ENCODE peak calls at places on chromosomes 7 and 10, in seven cellular contexts. One of them, this sample, is unnamed.

GRCh38 chr7:81036871-81037270 is 118.0 kb upstream of the SEMA3C start:
- DNase-seq in left lobe of liver: no peak
- DNase-seq in B cell: no peak
- DNase-seq in CD4-positive, alpha-beta T cell: no peak
- DNase-seq in activated T-cell treated with anti-CD3 and anti-CD28 coated beads for 24 hours: no peak
- DNase-seq in activated CD8-positive, alpha-beta memory T cell treated with anti-CD3 and anti-CD28 coated beads for 48 hours: no peak
- DNase-seq in effector CD4-positive, alpha-beta T cell: no peak
- DNase-seq in this sample: no peak

GRCh38 chr7:43337191-43337590 is 224.7 kb downstream of the HECW1 start:
- DNase-seq in left lobe of liver: no peak
- DNase-seq in B cell: no peak
- DNase-seq in CD4-positive, alpha-beta T cell: no peak
- DNase-seq in activated T-cell treated with anti-CD3 and anti-CD28 coated beads for 24 hours: no peak
- DNase-seq in activated CD8-positive, alpha-beta memory T cell treated with anti-CD3 and anti-CD28 coated beads for 48 hours: no peak
- DNase-seq in effector CD4-positive, alpha-beta T cell: no peak
- DNase-seq in this sample: no peak

GRCh38 chr10:96417432-96417831 is 58.6 kb upstream of the OPALIN start:
- DNase-seq in left lobe of liver: no peak
- DNase-seq in B cell: no peak
- DNase-seq in CD4-positive, alpha-beta T cell: no peak
- DNase-seq in activated T-cell treated with anti-CD3 and anti-CD28 coated beads for 24 hours: no peak
- DNase-seq in activated CD8-positive, alpha-beta memory T cell treated with anti-CD3 and anti-CD28 coated beads for 48 hours: no peak
- DNase-seq in effector CD4-positive, alpha-beta T cell: no peak
- DNase-seq in this sample: no peak

GRCh38 chr10:69338547-69339450 is 60.5 kb downstream of the HK1 start:
- DNase-seq in left lobe of liver: no peak
- DNase-seq in B cell: no peak
- DNase-seq in CD4-positive, alpha-beta T cell: no peak
- DNase-seq in activated T-cell treated with anti-CD3 and anti-CD28 coated beads for 24 hours: no peak
- DNase-seq in activated CD8-positive, alpha-beta memory T cell treated with anti-CD3 and anti-CD28 coated beads for 48 hours: no peak
- DNase-seq in effector CD4-positive, alpha-beta T cell: no peak
- DNase-seq in this sample: no peak

GRCh38 chr10:120400601-120401000 is 56.4 kb upstream of the PLPP4 start:
- DNase-seq in left lobe of liver: no peak
- DNase-seq in B cell: no peak
- DNase-seq in CD4-positive, alpha-beta T cell: no peak
- DNase-seq in activated T-cell treated with anti-CD3 and anti-CD28 coated beads for 24 hours: no peak
- DNase-seq in activated CD8-positive, alpha-beta memory T cell treated with anti-CD3 and anti-CD28 coated beads for 48 hours: no peak
- DNase-seq in effector CD4-positive, alpha-beta T cell: no peak
- DNase-seq in this sample: no peak

GRCh38 chr10:32149257-32149955 is 93.2 kb upstream of the KIF5B start:
- DNase-seq in left lobe of liver: no peak
- DNase-seq in B cell: no peak
- DNase-seq in CD4-positive, alpha-beta T cell: no peak
- DNase-seq in activated T-cell treated with anti-CD3 and anti-CD28 coated beads for 24 hours: no peak
- DNase-seq in activated CD8-positive, alpha-beta memory T cell treated with anti-CD3 and anti-CD28 coated beads for 48 hours: no peak
- DNase-seq in effector CD4-positive, alpha-beta T cell: no peak
- DNase-seq in this sample: no peak

GRCh38 chr10:93947524-93947923 is 46.2 kb upstream of the PLCE1 start:
- DNase-seq in left lobe of liver: no peak
- DNase-seq in B cell: no peak
- DNase-seq in CD4-positive, alpha-beta T cell: no peak
- DNase-seq in activated T-cell treated with anti-CD3 and anti-CD28 coated beads for 24 hours: no peak
- DNase-seq in activated CD8-positive, alpha-beta memory T cell treated with anti-CD3 and anti-CD28 coated beads for 48 hours: no peak
- DNase-seq in effector CD4-positive, alpha-beta T cell: no peak
- DNase-seq in this sample: no peak

GRCh38 chr7:19015066-19015465 is 102.4 kb downstream of the TWIST1 start:
- DNase-seq in left lobe of liver: no peak
- DNase-seq in B cell: no peak
- DNase-seq in CD4-positive, alpha-beta T cell: no peak
- DNase-seq in activated T-cell treated with anti-CD3 and anti-CD28 coated beads for 24 hours: no peak
- DNase-seq in activated CD8-positive, alpha-beta memory T cell treated with anti-CD3 and anti-CD28 coated beads for 48 hours: no peak
- DNase-seq in effector CD4-positive, alpha-beta T cell: no peak
- DNase-seq in this sample: no peak

GRCh38 chr10:22318772-22319171 is 2.1 kb upstream of the BMI1 start:
- DNase-seq in left lobe of liver: no peak
- DNase-seq in B cell: no peak
- DNase-seq in CD4-positive, alpha-beta T cell: no peak
- DNase-seq in activated T-cell treated with anti-CD3 and anti-CD28 coated beads for 24 hours: no peak
- DNase-seq in activated CD8-positive, alpha-beta memory T cell treated with anti-CD3 and anti-CD28 coated beads for 48 hours: no peak
- DNase-seq in effector CD4-positive, alpha-beta T cell: no peak
- DNase-seq in this sample: no peak

GRCh38 chr7:139777304-139777890 is 401 bp downstream of the HIPK2 start:
- DNase-seq in left lobe of liver: no peak
- DNase-seq in B cell: no peak
- DNase-seq in CD4-positive, alpha-beta T cell: peak; percentile 29
- DNase-seq in activated T-cell treated with anti-CD3 and anti-CD28 coated beads for 24 hours: no peak
- DNase-seq in activated CD8-positive, alpha-beta memory T cell treated with anti-CD3 and anti-CD28 coated beads for 48 hours: no peak
- DNase-seq in effector CD4-positive, alpha-beta T cell: peak; percentile 35
- DNase-seq in this sample: peak; percentile 27

GRCh38 chr10:119445311-119445934 is 97.1 kb downstream of the RGS10 start:
- DNase-seq in left lobe of liver: peak; percentile 84
- DNase-seq in B cell: peak; percentile 79
- DNase-seq in CD4-positive, alpha-beta T cell: peak; percentile 81
- DNase-seq in activated T-cell treated with anti-CD3 and anti-CD28 coated beads for 24 hours: peak; percentile 80
- DNase-seq in activated CD8-positive, alpha-beta memory T cell treated with anti-CD3 and anti-CD28 coated beads for 48 hours: peak; percentile 47
- DNase-seq in effector CD4-positive, alpha-beta T cell: peak; percentile 87
- DNase-seq in this sample: peak; percentile 61

GRCh38 chr10:30158325-30158960 is 99.1 kb upstream of the JCAD start:
- DNase-seq in left lobe of liver: no peak
- DNase-seq in B cell: no peak
- DNase-seq in CD4-positive, alpha-beta T cell: no peak
- DNase-seq in activated T-cell treated with anti-CD3 and anti-CD28 coated beads for 24 hours: no peak
- DNase-seq in activated CD8-positive, alpha-beta memory T cell treated with anti-CD3 and anti-CD28 coated beads for 48 hours: no peak
- DNase-seq in effector CD4-positive, alpha-beta T cell: no peak
- DNase-seq in this sample: no peak

GRCh38 chr10:124220971-124221355 is 127.6 kb upstream of the CHST15 start:
- DNase-seq in left lobe of liver: no peak
- DNase-seq in B cell: no peak
- DNase-seq in CD4-positive, alpha-beta T cell: no peak
- DNase-seq in activated T-cell treated with anti-CD3 and anti-CD28 coated beads for 24 hours: no peak
- DNase-seq in activated CD8-positive, alpha-beta memory T cell treated with anti-CD3 and anti-CD28 coated beads for 48 hours: no peak
- DNase-seq in effector CD4-positive, alpha-beta T cell: no peak
- DNase-seq in this sample: no peak

GRCh38 chr7:8274589-8274988 is 12.6 kb upstream of the ICA1 start:
- DNase-seq in left lobe of liver: no peak
- DNase-seq in B cell: no peak
- DNase-seq in CD4-positive, alpha-beta T cell: no peak
- DNase-seq in activated T-cell treated with anti-CD3 and anti-CD28 coated beads for 24 hours: no peak
- DNase-seq in activated CD8-positive, alpha-beta memory T cell treated with anti-CD3 and anti-CD28 coated beads for 48 hours: no peak
- DNase-seq in effector CD4-positive, alpha-beta T cell: no peak
- DNase-seq in this sample: no peak

GRCh38 chr10:123563581-123563855 is 102.6 kb upstream of the GPR26 start:
- DNase-seq in left lobe of liver: peak; percentile 23
- DNase-seq in B cell: no peak
- DNase-seq in CD4-positive, alpha-beta T cell: no peak
- DNase-seq in activated T-cell treated with anti-CD3 and anti-CD28 coated beads for 24 hours: no peak
- DNase-seq in activated CD8-positive, alpha-beta memory T cell treated with anti-CD3 and anti-CD28 coated beads for 48 hours: no peak
- DNase-seq in effector CD4-positive, alpha-beta T cell: no peak
- DNase-seq in this sample: no peak

GRCh38 chr7:157559596-157560257 is 222.9 kb downstream of the DNAJB6 start:
- DNase-seq in left lobe of liver: no peak
- DNase-seq in B cell: no peak
- DNase-seq in CD4-positive, alpha-beta T cell: no peak
- DNase-seq in activated T-cell treated with anti-CD3 and anti-CD28 coated beads for 24 hours: no peak
- DNase-seq in activated CD8-positive, alpha-beta memory T cell treated with anti-CD3 and anti-CD28 coated beads for 48 hours: no peak
- DNase-seq in effector CD4-positive, alpha-beta T cell: no peak
- DNase-seq in this sample: no peak

GRCh38 chr10:132884691-132885271 is 57.6 kb downstream of the CFAP46 start:
- DNase-seq in left lobe of liver: no peak
- DNase-seq in B cell: no peak
- DNase-seq in CD4-positive, alpha-beta T cell: no peak
- DNase-seq in activated T-cell treated with anti-CD3 and anti-CD28 coated beads for 24 hours: no peak
- DNase-seq in activated CD8-positive, alpha-beta memory T cell treated with anti-CD3 and anti-CD28 coated beads for 48 hours: no peak
- DNase-seq in effector CD4-positive, alpha-beta T cell: no peak
- DNase-seq in this sample: no peak

GRCh38 chr7:55255501-55256445 is 109.4 kb upstream of the LANCL2 start:
- DNase-seq in left lobe of liver: peak; percentile 89
- DNase-seq in B cell: peak; percentile 62
- DNase-seq in CD4-positive, alpha-beta T cell: peak; percentile 62
- DNase-seq in activated T-cell treated with anti-CD3 and anti-CD28 coated beads for 24 hours: peak; percentile 64
- DNase-seq in activated CD8-positive, alpha-beta memory T cell treated with anti-CD3 and anti-CD28 coated beads for 48 hours: peak; percentile 60
- DNase-seq in effector CD4-positive, alpha-beta T cell: peak; percentile 43
- DNase-seq in this sample: peak; percentile 18

GRCh38 chr7:158094046-158094445 is 493.6 kb downstream of the PTPRN2 start:
- DNase-seq in left lobe of liver: no peak
- DNase-seq in B cell: no peak
- DNase-seq in CD4-positive, alpha-beta T cell: no peak
- DNase-seq in activated T-cell treated with anti-CD3 and anti-CD28 coated beads for 24 hours: no peak
- DNase-seq in activated CD8-positive, alpha-beta memory T cell treated with anti-CD3 and anti-CD28 coated beads for 48 hours: no peak
- DNase-seq in effector CD4-positive, alpha-beta T cell: no peak
- DNase-seq in this sample: no peak

GRCh38 chr10:79344502-79345195 is 2.6 kb upstream of the PPIF start:
- DNase-seq in left lobe of liver: peak; percentile 31
- DNase-seq in B cell: no peak
- DNase-seq in CD4-positive, alpha-beta T cell: no peak
- DNase-seq in activated T-cell treated with anti-CD3 and anti-CD28 coated beads for 24 hours: no peak
- DNase-seq in activated CD8-positive, alpha-beta memory T cell treated with anti-CD3 and anti-CD28 coated beads for 48 hours: no peak
- DNase-seq in effector CD4-positive, alpha-beta T cell: no peak
- DNase-seq in this sample: no peak

GRCh38 chr7:121404348-121404747 is 8.2 kb upstream of the FAM3C start:
- DNase-seq in left lobe of liver: no peak
- DNase-seq in B cell: no peak
- DNase-seq in CD4-positive, alpha-beta T cell: no peak
- DNase-seq in activated T-cell treated with anti-CD3 and anti-CD28 coated beads for 24 hours: no peak
- DNase-seq in activated CD8-positive, alpha-beta memory T cell treated with anti-CD3 and anti-CD28 coated beads for 48 hours: no peak
- DNase-seq in effector CD4-positive, alpha-beta T cell: no peak
- DNase-seq in this sample: no peak

GRCh38 chr7:7548407-7548806 is 12.7 kb upstream of the COL28A1 start:
- DNase-seq in left lobe of liver: no peak
- DNase-seq in B cell: no peak
- DNase-seq in CD4-positive, alpha-beta T cell: no peak
- DNase-seq in activated T-cell treated with anti-CD3 and anti-CD28 coated beads for 24 hours: no peak
- DNase-seq in activated CD8-positive, alpha-beta memory T cell treated with anti-CD3 and anti-CD28 coated beads for 48 hours: no peak
- DNase-seq in effector CD4-positive, alpha-beta T cell: no peak
- DNase-seq in this sample: no peak

GRCh38 chr7:18420758-18421157 is 74.8 kb upstream of the HDAC9 start:
- DNase-seq in left lobe of liver: no peak
- DNase-seq in B cell: no peak
- DNase-seq in CD4-positive, alpha-beta T cell: no peak
- DNase-seq in activated T-cell treated with anti-CD3 and anti-CD28 coated beads for 24 hours: no peak
- DNase-seq in activated CD8-positive, alpha-beta memory T cell treated with anti-CD3 and anti-CD28 coated beads for 48 hours: no peak
- DNase-seq in effector CD4-positive, alpha-beta T cell: no peak
- DNase-seq in this sample: no peak

GRCh38 chr10:115831025-115831424 is 442.0 kb downstream of the GFRA1 start:
- DNase-seq in left lobe of liver: no peak
- DNase-seq in B cell: no peak
- DNase-seq in CD4-positive, alpha-beta T cell: no peak
- DNase-seq in activated T-cell treated with anti-CD3 and anti-CD28 coated beads for 24 hours: no peak
- DNase-seq in activated CD8-positive, alpha-beta memory T cell treated with anti-CD3 and anti-CD28 coated beads for 48 hours: no peak
- DNase-seq in effector CD4-positive, alpha-beta T cell: no peak
- DNase-seq in this sample: no peak

GRCh38 chr10:94016727-94017714 is 23.3 kb downstream of the PLCE1 start:
- DNase-seq in left lobe of liver: no peak
- DNase-seq in B cell: no peak
- DNase-seq in CD4-positive, alpha-beta T cell: no peak
- DNase-seq in activated T-cell treated with anti-CD3 and anti-CD28 coated beads for 24 hours: no peak
- DNase-seq in activated CD8-positive, alpha-beta memory T cell treated with anti-CD3 and anti-CD28 coated beads for 48 hours: no peak
- DNase-seq in effector CD4-positive, alpha-beta T cell: no peak
- DNase-seq in this sample: no peak

GRCh38 chr10:97123713-97124112 is 62.0 kb downstream of the SLIT1 start:
- DNase-seq in left lobe of liver: no peak
- DNase-seq in B cell: no peak
- DNase-seq in CD4-positive, alpha-beta T cell: no peak
- DNase-seq in activated T-cell treated with anti-CD3 and anti-CD28 coated beads for 24 hours: no peak
- DNase-seq in activated CD8-positive, alpha-beta memory T cell treated with anti-CD3 and anti-CD28 coated beads for 48 hours: no peak
- DNase-seq in effector CD4-positive, alpha-beta T cell: no peak
- DNase-seq in this sample: no peak

GRCh38 chr7:82275342-82275741 is 168.2 kb downstream of the CACNA2D1 start:
- DNase-seq in left lobe of liver: no peak
- DNase-seq in B cell: no peak
- DNase-seq in CD4-positive, alpha-beta T cell: no peak
- DNase-seq in activated T-cell treated with anti-CD3 and anti-CD28 coated beads for 24 hours: no peak
- DNase-seq in activated CD8-positive, alpha-beta memory T cell treated with anti-CD3 and anti-CD28 coated beads for 48 hours: no peak
- DNase-seq in effector CD4-positive, alpha-beta T cell: no peak
- DNase-seq in this sample: no peak

This sample was measured in T-helper 22 cell.